ENCODE peak calls at places on chromosomes 16 and 17, in seven cellular contexts. One of them, this sample, is unnamed.

GRCh38 chr16:56226840-56227525 is 35.7 kb downstream of the GNAO1 start:
- DNase-seq in A549: no peak
- DNase-seq in AG04450: no peak
- DNase-seq in lung: no peak
- DNase-seq in foreskin keratinocyte: no peak
- DNase-seq in AG10803: no peak
- DNase-seq in GM20000: no peak
- DNase-seq in this sample: no peak

GRCh38 chr16:85430523-85431381 is 182.4 kb upstream of the GSE1 start:
- DNase-seq in A549: no peak
- DNase-seq in AG04450: no peak
- DNase-seq in lung: no peak
- DNase-seq in foreskin keratinocyte: no peak
- DNase-seq in AG10803: no peak
- DNase-seq in GM20000: no peak
- DNase-seq in this sample: no peak

GRCh38 chr17:61815863-61816523 is 47.3 kb downstream of the BRIP1 start:
- DNase-seq in A549: no peak
- DNase-seq in AG04450: no peak
- DNase-seq in lung: no peak
- DNase-seq in foreskin keratinocyte: no peak
- DNase-seq in AG10803: no peak
- DNase-seq in GM20000: no peak
- DNase-seq in this sample: no peak

GRCh38 chr16:4415538-4416199 is 727 bp downstream of the CORO7 start:
- DNase-seq in A549: no peak
- DNase-seq in AG04450: no peak
- DNase-seq in lung: peak
- DNase-seq in foreskin keratinocyte: no peak
- DNase-seq in AG10803: no peak
- DNase-seq in GM20000: no peak
- DNase-seq in this sample: peak

GRCh38 chr16:54718376-54718775 is 212.3 kb upstream of the IRX5 start:
- DNase-seq in A549: no peak
- DNase-seq in AG04450: no peak
- DNase-seq in lung: peak
- DNase-seq in foreskin keratinocyte: no peak
- DNase-seq in AG10803: no peak
- DNase-seq in GM20000: no peak
- DNase-seq in this sample: no peak

GRCh38 chr17:82412535-82413520 is 5.3 kb upstream of the HEXD start:
- DNase-seq in A549: no peak
- DNase-seq in AG04450: no peak
- DNase-seq in lung: no peak
- DNase-seq in foreskin keratinocyte: no peak
- DNase-seq in AG10803: no peak
- DNase-seq in GM20000: no peak
- DNase-seq in this sample: no peak

GRCh38 chr16:50947826-50948225 is 203.2 kb downstream of the SALL1 start:
- DNase-seq in A549: no peak
- DNase-seq in AG04450: no peak
- DNase-seq in lung: no peak
- DNase-seq in foreskin keratinocyte: no peak
- DNase-seq in AG10803: no peak
- DNase-seq in GM20000: no peak
- DNase-seq in this sample: no peak

GRCh38 chr17:65102788-65103187 is 34.4 kb upstream of the RGS9 start:
- DNase-seq in A549: no peak
- DNase-seq in AG04450: no peak
- DNase-seq in lung: no peak
- DNase-seq in foreskin keratinocyte: peak
- DNase-seq in AG10803: no peak
- DNase-seq in GM20000: no peak
- DNase-seq in this sample: no peak

GRCh38 chr17:66423436-66423922 is 121.1 kb downstream of the PRKCA start:
- DNase-seq in A549: no peak
- DNase-seq in AG04450: no peak
- DNase-seq in lung: no peak
- DNase-seq in foreskin keratinocyte: peak
- DNase-seq in AG10803: peak
- DNase-seq in GM20000: no peak
- DNase-seq in this sample: no peak

GRCh38 chr17:55285340-55286301 is 20.9 kb downstream of the HLF start:
- DNase-seq in A549: peak
- DNase-seq in AG04450: no peak
- DNase-seq in lung: peak
- DNase-seq in foreskin keratinocyte: peak
- DNase-seq in AG10803: peak
- DNase-seq in GM20000: no peak
- DNase-seq in this sample: no peak

GRCh38 chr17:80124351-80124981 is 22.5 kb downstream of the EIF4A3 start:
- DNase-seq in A549: peak
- DNase-seq in AG04450: no peak
- DNase-seq in lung: no peak
- DNase-seq in foreskin keratinocyte: peak
- DNase-seq in AG10803: peak
- DNase-seq in GM20000: peak
- DNase-seq in this sample: peak

GRCh38 chr17:81218459-81218858 is 4.3 kb downstream of the CEP131 start:
- DNase-seq in A549: no peak
- DNase-seq in AG04450: no peak
- DNase-seq in lung: no peak
- DNase-seq in foreskin keratinocyte: no peak
- DNase-seq in AG10803: no peak
- DNase-seq in GM20000: no peak
- DNase-seq in this sample: no peak

GRCh38 chr17:4658478-4659305 is 17.2 kb upstream of the ALOX15 start:
- DNase-seq in A549: no peak
- DNase-seq in AG04450: peak
- DNase-seq in lung: no peak
- DNase-seq in foreskin keratinocyte: no peak
- DNase-seq in AG10803: no peak
- DNase-seq in GM20000: peak
- DNase-seq in this sample: no peak

GRCh38 chr16:48232459-48233040 is 11.6 kb upstream of the LONP2 start:
- DNase-seq in A549: no peak
- DNase-seq in AG04450: no peak
- DNase-seq in lung: no peak
- DNase-seq in foreskin keratinocyte: no peak
- DNase-seq in AG10803: no peak
- DNase-seq in GM20000: no peak
- DNase-seq in this sample: no peak

GRCh38 chr17:33786478-33786877 is 468.6 kb upstream of the CCL2 start:
- DNase-seq in A549: no peak
- DNase-seq in AG04450: no peak
- DNase-seq in lung: no peak
- DNase-seq in foreskin keratinocyte: no peak
- DNase-seq in AG10803: no peak
- DNase-seq in GM20000: no peak
- DNase-seq in this sample: no peak

GRCh38 chr16:7736138-7736537 is 403.5 kb downstream of the RBFOX1 start:
- DNase-seq in A549: no peak
- DNase-seq in AG04450: no peak
- DNase-seq in lung: no peak
- DNase-seq in foreskin keratinocyte: no peak
- DNase-seq in AG10803: no peak
- DNase-seq in GM20000: no peak
- DNase-seq in this sample: no peak

DNA sequence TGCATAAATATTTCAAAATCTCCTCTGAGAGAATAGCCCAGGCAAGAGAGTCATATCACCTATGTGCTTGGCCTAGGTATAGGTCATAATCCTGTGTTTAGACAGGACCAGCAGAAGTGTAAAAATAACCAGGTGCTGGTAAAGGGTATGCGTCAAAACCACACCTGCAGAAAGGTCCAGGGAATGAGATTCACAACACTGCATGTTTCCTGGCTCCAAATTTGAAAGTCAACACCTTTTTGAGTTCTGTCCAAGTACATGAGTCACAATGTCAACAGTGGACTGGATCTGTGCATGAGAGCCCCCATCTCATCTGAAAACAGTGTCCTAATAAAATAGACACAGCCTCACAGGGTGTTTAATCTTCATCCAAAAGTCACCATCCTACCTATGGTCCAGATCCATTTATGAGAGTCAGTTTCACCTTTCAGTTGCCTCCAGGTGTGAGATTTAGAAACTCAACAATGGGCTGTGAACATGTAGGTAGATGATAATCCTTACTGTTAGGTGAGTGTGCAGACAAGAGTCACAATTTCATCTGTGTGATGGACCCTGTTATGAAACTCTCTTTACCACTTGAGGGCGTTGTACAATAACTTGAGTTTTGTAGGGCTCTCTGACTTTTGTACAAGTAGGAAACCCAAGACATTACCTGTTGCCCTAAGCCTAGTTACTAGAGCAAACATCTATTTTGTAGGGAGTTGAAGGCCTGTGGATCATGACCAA is 2100.7 kb downstream of the TP53TG3F start:
- DNase-seq in A549: no peak
- DNase-seq in AG04450: no peak
- DNase-seq in lung: no peak
- DNase-seq in foreskin keratinocyte: no peak
- DNase-seq in AG10803: no peak
- DNase-seq in GM20000: no peak
- DNase-seq in this sample: no peak
- TF ChIP-seq CTCF in A549: no peak
- TF ChIP-seq CTCF in AG04450: no peak
- TF ChIP-seq CTCF in lung: no peak
- TF ChIP-seq CTCF in foreskin keratinocyte: no peak
- TF ChIP-seq CTCF in AG10803: no peak
- TF ChIP-seq CTCF in GM20000: no peak
- TF ChIP-seq CTCF in this sample: no peak

DNA sequence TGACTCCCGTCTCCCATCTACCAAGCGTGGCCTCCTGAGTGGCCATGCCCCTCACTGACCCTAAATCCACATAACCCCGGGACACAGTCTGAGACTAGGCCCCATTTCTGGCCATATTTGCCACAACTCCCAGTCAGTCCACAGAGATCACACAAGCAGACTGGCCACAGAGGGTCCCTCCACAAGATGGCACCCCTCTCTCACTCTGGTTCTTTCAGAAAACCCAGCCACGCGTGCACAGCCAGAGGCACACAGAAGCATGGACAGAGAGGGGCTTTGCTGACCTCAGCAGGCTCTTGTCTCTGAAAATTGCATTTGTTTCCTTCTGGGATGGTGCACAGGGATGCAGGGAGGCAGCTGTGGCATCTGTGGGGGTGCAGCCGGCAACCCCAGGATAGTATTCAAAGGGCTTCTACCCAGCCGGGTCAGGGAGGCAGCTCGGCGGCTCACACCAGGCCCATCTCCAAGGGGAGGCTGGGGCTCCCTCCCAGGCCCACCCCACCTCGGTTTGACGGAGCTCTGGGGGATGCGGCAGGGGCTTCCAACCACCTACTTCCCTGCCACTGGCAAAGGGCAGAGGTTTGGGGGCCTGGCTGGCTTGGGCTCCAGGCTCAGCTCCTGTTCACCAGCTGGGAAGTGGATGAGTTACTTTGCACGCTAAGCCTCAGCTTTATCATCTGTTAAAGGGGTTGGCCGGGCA is 16.8 kb downstream of the DOC2B start:
- DNase-seq in A549: peak
- DNase-seq in AG04450: peak
- DNase-seq in lung: no peak
- DNase-seq in foreskin keratinocyte: no peak
- DNase-seq in AG10803: peak
- DNase-seq in GM20000: peak
- DNase-seq in this sample: peak
- TF ChIP-seq CTCF in A549: peak
- TF ChIP-seq CTCF in AG04450: peak
- TF ChIP-seq CTCF in lung: peak
- TF ChIP-seq CTCF in foreskin keratinocyte: peak
- TF ChIP-seq CTCF in AG10803: peak
- TF ChIP-seq CTCF in GM20000: peak
- TF ChIP-seq CTCF in this sample: no peak

DNA sequence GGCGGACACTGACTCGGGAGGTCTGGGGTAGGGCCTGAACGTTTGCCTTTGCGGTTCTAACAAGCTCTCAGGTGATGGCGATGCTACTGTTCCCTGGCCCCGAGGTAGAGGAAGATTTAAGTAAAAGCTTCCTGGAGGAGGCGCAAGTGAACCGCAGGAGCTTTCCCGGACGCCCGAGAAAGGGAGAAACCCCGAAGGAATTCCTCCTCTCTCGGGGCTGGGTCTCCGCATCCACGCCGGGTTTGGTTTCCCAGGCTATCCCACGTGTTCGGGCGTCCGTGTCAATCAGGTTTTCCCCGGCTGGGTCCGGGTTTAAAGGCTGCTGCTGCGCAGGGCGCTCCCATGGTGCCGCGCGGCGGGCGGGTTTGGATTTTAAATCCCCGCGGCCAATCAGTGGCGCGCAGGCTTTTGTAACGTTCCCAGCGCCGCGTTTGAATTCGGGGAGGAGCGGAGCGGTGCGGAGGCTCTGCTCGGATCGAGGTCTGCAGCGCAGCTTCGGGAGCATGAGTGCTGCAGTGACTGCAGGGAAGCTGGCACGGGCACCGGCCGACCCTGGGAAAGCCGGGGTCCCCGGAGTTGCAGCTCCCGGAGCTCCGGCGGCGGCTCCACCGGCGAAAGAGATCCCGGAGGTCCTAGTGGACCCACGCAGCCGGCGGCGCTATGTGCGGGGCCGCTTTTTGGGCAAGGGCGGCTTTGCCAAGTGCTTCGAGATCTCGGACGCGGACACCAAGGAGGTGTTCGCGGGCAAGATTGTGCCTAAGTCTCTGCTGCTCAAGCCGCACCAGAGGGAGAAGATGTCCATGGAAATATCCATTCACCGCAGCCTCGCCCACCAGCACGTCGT is at the start of gene PLK1:
- DNase-seq in A549: peak
- DNase-seq in AG04450: peak
- DNase-seq in lung: peak
- DNase-seq in foreskin keratinocyte: peak
- DNase-seq in AG10803: peak
- DNase-seq in GM20000: peak
- DNase-seq in this sample: peak
- TF ChIP-seq CTCF in A549: peak
- TF ChIP-seq CTCF in AG04450: peak
- TF ChIP-seq CTCF in lung: no peak
- TF ChIP-seq CTCF in foreskin keratinocyte: peak
- TF ChIP-seq CTCF in AG10803: peak
- TF ChIP-seq CTCF in GM20000: no peak
- TF ChIP-seq CTCF in this sample: peak

GRCh38 chr16:30875881-30876791 is 17.7 kb downstream of the BCL7C start:
- DNase-seq in A549: no peak
- DNase-seq in AG04450: no peak
- DNase-seq in lung: no peak
- DNase-seq in foreskin keratinocyte: no peak
- DNase-seq in AG10803: peak
- DNase-seq in GM20000: peak
- DNase-seq in this sample: no peak

GRCh38 chr16:30874244-30874820 is 19.5 kb downstream of the BCL7C start:
- DNase-seq in A549: no peak
- DNase-seq in AG04450: no peak
- DNase-seq in lung: no peak
- DNase-seq in foreskin keratinocyte: no peak
- DNase-seq in AG10803: no peak
- DNase-seq in GM20000: no peak
- DNase-seq in this sample: no peak

GRCh38 chr16:30874821-30875717 is 18.8 kb downstream of the BCL7C start:
- DNase-seq in A549: peak
- DNase-seq in AG04450: peak
- DNase-seq in lung: peak
- DNase-seq in foreskin keratinocyte: peak
- DNase-seq in AG10803: peak
- DNase-seq in GM20000: peak
- DNase-seq in this sample: peak

GRCh38 chr16:30882429-30883310 is 11.2 kb downstream of the BCL7C start:
- DNase-seq in A549: no peak
- DNase-seq in AG04450: no peak
- DNase-seq in lung: no peak
- DNase-seq in foreskin keratinocyte: no peak
- DNase-seq in AG10803: no peak
- DNase-seq in GM20000: peak
- DNase-seq in this sample: no peak

GRCh38 chr16:30876867-30877266 is 17.0 kb downstream of the BCL7C start:
- DNase-seq in A549: peak
- DNase-seq in AG04450: no peak
- DNase-seq in lung: no peak
- DNase-seq in foreskin keratinocyte: no peak
- DNase-seq in AG10803: no peak
- DNase-seq in GM20000: no peak
- DNase-seq in this sample: no peak
- TF ChIP-seq CTCF in A549: no peak
- TF ChIP-seq CTCF in AG04450: no peak
- TF ChIP-seq CTCF in lung: no peak
- TF ChIP-seq CTCF in foreskin keratinocyte: no peak
- TF ChIP-seq CTCF in AG10803: no peak
- TF ChIP-seq CTCF in GM20000: no peak
- TF ChIP-seq CTCF in this sample: no peak